ENCODE peak calls at places on chromosomes 12 and 14, in four cellular contexts. W is SJSA1; X is Karpas-422; J is CD4-positive, CD25-positive, alpha-beta regulatory T cell. B is an unnamed sample.

GRCh38 chr14:55701638-55702037 is 121.6 kb downstream of the KTN1 start:
- DNase-seq in J (no peak), X (peak; percentile 54), W (no peak), B (no peak)

GRCh38 chr14:48580692-48581091 is 905.3 kb upstream of the MDGA2 start:
- DNase-seq in J (no peak), X (no peak), W (no peak), B (no peak)

GRCh38 chr12:89238593-89238992 is 113.7 kb downstream of the DUSP6 start:
- DNase-seq in W (no peak), X (no peak), J (no peak), B (peak; percentile 56)

GRCh38 chr14:25430808-25431207 is 380.9 kb upstream of the STXBP6 start:
- DNase-seq in W (no peak), X (no peak), J (no peak), B (no peak)

GRCh38 chr12:24198936-24199644 is 249.6 kb upstream of the SOX5 start:
- DNase-seq in J (no peak), W (peak; percentile 8), X (no peak), B (no peak)

GRCh38 chr14:92507174-92507768 is 6.3 kb upstream of the RIN3 start:
- DNase-seq in X (peak; percentile 46), W (no peak), J (no peak), B (no peak)

GRCh38 chr12:123070267-123071081 is 80.4 kb downstream of the PITPNM2 start:
- DNase-seq in J (no peak), W (no peak), X (no peak), B (no peak)

GRCh38 chr14:73973497-73973896 is 23.4 kb downstream of the COQ6 start:
- DNase-seq in J (no peak), X (no peak), W (no peak), B (no peak)

GRCh38 chr12:9957834-9958233 is 13.4 kb upstream of the CLEC12A start:
- DNase-seq in W (no peak), J (no peak), X (no peak), B (no peak)

GRCh38 chr14:32588448-32589320 is 259.6 kb downstream of the AKAP6 start:
- DNase-seq in W (no peak), X (peak; percentile 76), J (no peak), B (no peak)

GRCh38 chr12:121089031-121089812 is 43.5 kb upstream of the P2RX7 start:
- DNase-seq in W (no peak), J (no peak), X (peak; percentile 53), B (no peak)

GRCh38 chr12:117092886-117093285 is 6.3 kb downstream of the TESC start:
- DNase-seq in J (no peak), W (no peak), X (no peak), B (no peak)

GRCh38 chr14:23513466-23514008 is 38.0 kb downstream of the ZFHX2 start:
- DNase-seq in X (no peak), J (no peak), W (no peak), B (no peak)

GRCh38 chr12:96136129-96136528 is 58.0 kb upstream of the ELK3 start:
- DNase-seq in W (peak; percentile 63), J (no peak), X (no peak), B (no peak)

GRCh38 chr14:38198425-38198824 is 9.3 kb upstream of the SSTR1 start:
- DNase-seq in W (no peak), X (no peak), J (no peak), B (no peak)

GRCh38 chr12:1606021-1606622 is 11.7 kb upstream of the FBXL14 start:
- DNase-seq in W (peak; percentile 91), X (peak; percentile 94), J (peak; percentile 27), B (peak; percentile 88)

GRCh38 chr12:12350868-12351463 is 924 bp upstream of the MANSC1 start:
- DNase-seq in X (no peak), W (no peak), J (no peak), B (no peak)
- H3K4me3 ChIP-seq in X (no peak overlapping the region), W (no peak overlapping the region), J (peak overlapping the region; percentile 52), B (peak overlapping the region; percentile 90)

DNA sequence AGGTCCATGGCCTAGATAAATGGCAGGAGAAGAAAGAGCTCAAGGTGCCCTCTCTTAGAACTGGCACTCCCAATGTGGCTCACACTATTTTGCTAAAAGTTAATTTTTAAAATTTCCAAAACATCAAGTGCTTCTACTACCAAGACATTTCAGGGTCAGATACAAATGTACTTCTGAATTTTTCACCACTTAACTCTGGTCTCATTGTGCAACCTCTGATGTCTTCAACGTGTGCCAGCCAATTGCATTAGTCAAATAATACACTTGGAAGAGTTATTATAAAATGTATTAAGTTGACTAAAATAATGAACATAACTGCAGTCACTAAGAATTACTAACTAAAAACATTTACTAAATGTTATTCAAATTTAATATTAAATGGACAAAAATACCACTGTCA is 41.3 kb downstream of the SLC25A47 start:
- DNase-seq in J (no peak), X (no peak), W (no peak), B (no peak)
- H3K36me3 ChIP-seq in J (peaks cover 53% of the 10 kb centered on the region), X (peaks cover 30% of the 10 kb centered on the region), W (peaks cover 68% of the 10 kb centered on the region), B (peaks cover 98% of the 10 kb centered on the region)

GRCh38 chr12:48002773-48003218 is 1.5 kb downstream of the COL2A1 start:
- DNase-seq in X (no peak), W (peak; percentile 79), J (no peak), B (peak; percentile 37)
- H3K4me3 ChIP-seq in X (no peak overlapping the region), W (no peak overlapping the region), J (no peak overlapping the region), B (peak overlapping the region; percentile 65)

DNA sequence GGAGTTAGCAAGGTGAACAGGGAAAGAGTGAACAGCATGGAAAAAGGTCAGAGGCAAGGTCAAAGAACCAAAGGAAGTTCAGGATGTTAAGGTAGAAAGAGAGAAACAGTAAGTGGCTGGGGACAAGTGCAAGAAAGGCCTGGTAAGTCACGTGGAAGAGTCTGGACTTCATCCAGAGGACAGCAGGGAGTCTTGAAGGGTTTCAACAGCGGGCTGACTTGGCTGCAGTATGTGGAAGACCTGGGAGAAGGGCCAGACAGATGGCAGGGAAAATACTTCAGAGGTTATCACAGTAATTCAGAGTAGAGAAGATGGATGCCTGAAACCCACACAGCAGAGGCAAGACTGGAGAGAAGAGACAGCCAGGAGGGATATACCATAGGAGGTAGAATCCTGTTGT is 34.0 kb downstream of the CIT start:
- DNase-seq in W (no peak), X (no peak), J (no peak), B (no peak)
- H3K36me3 ChIP-seq in W (peaks cover 81% of the 10 kb centered on the region), X (peaks cover 28% of the 10 kb centered on the region), J (no peaks in the 10 kb centered on the region), B (no peaks in the 10 kb centered on the region)